ENCODE peak calls at places on chromosomes 5 and 9, in four cellular contexts. One of them, this sample, is unnamed.

GRCh38 chr5:58499231-58499630 is 8.0 kb downstream of the GAPT start:
- DNase-seq in IMR-90: no peak
- DNase-seq in H9: no peak
- DNase-seq in neuronal stem cell: no peak
- DNase-seq in this sample: no peak

GRCh38 chr9:76414656-76415055 is 20.4 kb upstream of the RFK start:
- DNase-seq in IMR-90: peak
- DNase-seq in H9: no peak
- DNase-seq in neuronal stem cell: no peak
- DNase-seq in this sample: no peak

GRCh38 chr5:63346451-63346850 is 615.8 kb downstream of the HTR1A start:
- DNase-seq in IMR-90: no peak
- DNase-seq in H9: no peak
- DNase-seq in neuronal stem cell: no peak
- DNase-seq in this sample: no peak

GRCh38 chr9:12640866-12641636 is 52.1 kb upstream of the TYRP1 start:
- DNase-seq in IMR-90: no peak
- DNase-seq in H9: no peak
- DNase-seq in neuronal stem cell: no peak
- DNase-seq in this sample: no peak

GRCh38 chr5:143594913-143595818 is 191.7 kb upstream of the NR3C1 start:
- DNase-seq in IMR-90: peak
- DNase-seq in H9: no peak
- DNase-seq in neuronal stem cell: no peak
- DNase-seq in this sample: no peak

GRCh38 chr5:4855048-4855447 is 285.1 kb upstream of the ADAMTS16 start:
- DNase-seq in IMR-90: no peak
- DNase-seq in H9: no peak
- DNase-seq in neuronal stem cell: no peak
- DNase-seq in this sample: no peak

GRCh38 chr9:93267091-93267541 is 83.2 kb downstream of the WNK2 start:
- DNase-seq in IMR-90: no peak
- DNase-seq in H9: no peak
- DNase-seq in neuronal stem cell: no peak
- DNase-seq in this sample: no peak

GRCh38 chr5:54514841-54515432 is 2.6 kb upstream of the SNX18 start:
- DNase-seq in IMR-90: peak
- DNase-seq in H9: no peak
- DNase-seq in neuronal stem cell: no peak
- DNase-seq in this sample: no peak

GRCh38 chr5:170597876-170598275 is 94.1 kb downstream of the KCNIP1 start:
- DNase-seq in IMR-90: no peak
- DNase-seq in H9: no peak
- DNase-seq in neuronal stem cell: no peak
- DNase-seq in this sample: no peak

DNA sequence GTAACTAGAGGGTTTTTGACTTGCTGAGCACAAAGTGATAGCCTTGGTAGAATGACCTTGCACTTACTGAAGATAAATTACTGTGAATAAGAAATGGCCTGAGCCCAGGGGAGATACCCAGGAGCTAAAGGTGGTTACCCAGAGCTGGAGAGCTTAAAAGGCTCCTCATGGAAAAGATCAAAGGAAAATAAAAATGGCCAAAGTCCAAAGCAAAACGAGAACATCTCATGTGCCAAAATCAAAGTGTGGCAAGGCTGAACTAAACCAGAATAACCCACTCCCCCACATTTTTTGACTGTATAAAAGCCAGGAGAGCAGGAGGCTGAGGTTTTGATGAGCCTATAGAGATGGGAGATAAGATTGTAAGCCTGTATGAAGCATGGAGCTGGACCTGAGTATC is 14.4 kb downstream of the IDNK start:
- DNase-seq in IMR-90: no peak
- DNase-seq in H9: no peak
- DNase-seq in neuronal stem cell: no peak
- DNase-seq in this sample: peak
- H3K14ac ChIP-seq in IMR-90: no peak
- H3K14ac ChIP-seq in H9: no peak
- H3K14ac ChIP-seq in neuronal stem cell: no peak
- H3K14ac ChIP-seq in this sample: no peak

GRCh38 chr9:36840895-36841536 is 193.1 kb downstream of the PAX5 start:
- DNase-seq in IMR-90: no peak
- DNase-seq in H9: no peak
- DNase-seq in neuronal stem cell: no peak
- DNase-seq in this sample: peak

GRCh38 chr9:36845844-36846243 is 188.2 kb downstream of the PAX5 start:
- DNase-seq in IMR-90: no peak
- DNase-seq in H9: no peak
- DNase-seq in neuronal stem cell: no peak
- DNase-seq in this sample: no peak

GRCh38 chr9:36844961-36845360 is 189.1 kb downstream of the PAX5 start:
- DNase-seq in IMR-90: no peak
- DNase-seq in H9: no peak
- DNase-seq in neuronal stem cell: no peak
- DNase-seq in this sample: no peak

GRCh38 chr9:36843964-36844363 is 190.1 kb downstream of the PAX5 start:
- DNase-seq in IMR-90: no peak
- DNase-seq in H9: no peak
- DNase-seq in neuronal stem cell: no peak
- DNase-seq in this sample: no peak

GRCh38 chr9:36842560-36843530 is 191.2 kb downstream of the PAX5 start:
- DNase-seq in IMR-90: no peak
- DNase-seq in H9: no peak
- DNase-seq in neuronal stem cell: no peak
- DNase-seq in this sample: no peak
- H3K14ac ChIP-seq in IMR-90: no peak
- H3K14ac ChIP-seq in H9: no peak
- H3K14ac ChIP-seq in neuronal stem cell: peak
- H3K14ac ChIP-seq in this sample: no peak

GRCh38 chr9:129208191-129209091 is 30.4 kb upstream of the IER5L start:
- DNase-seq in IMR-90: no peak
- DNase-seq in H9: peak
- DNase-seq in neuronal stem cell: no peak
- DNase-seq in this sample: no peak

GRCh38 chr9:129210125-129210524 is 32.1 kb upstream of the IER5L start:
- DNase-seq in IMR-90: no peak
- DNase-seq in H9: no peak
- DNase-seq in neuronal stem cell: no peak
- DNase-seq in this sample: no peak

GRCh38 chr9:129206921-129207320 is 28.9 kb upstream of the IER5L start:
- DNase-seq in IMR-90: no peak
- DNase-seq in H9: no peak
- DNase-seq in neuronal stem cell: no peak
- DNase-seq in this sample: no peak

GRCh38 chr9:129209580-129209979 is 31.5 kb upstream of the IER5L start:
- DNase-seq in IMR-90: no peak
- DNase-seq in H9: no peak
- DNase-seq in neuronal stem cell: no peak
- DNase-seq in this sample: no peak

GRCh38 chr9:129209109-129209508 is 31.0 kb upstream of the IER5L start:
- DNase-seq in IMR-90: no peak
- DNase-seq in H9: peak
- DNase-seq in neuronal stem cell: no peak
- DNase-seq in this sample: no peak
- H3K14ac ChIP-seq in IMR-90: no peak
- H3K14ac ChIP-seq in H9: peak
- H3K14ac ChIP-seq in neuronal stem cell: no peak
- H3K14ac ChIP-seq in this sample: no peak

GRCh38 chr9:1048853-1049252 is 1.3 kb upstream of the DMRT2 start:
- DNase-seq in IMR-90: no peak
- DNase-seq in H9: no peak
- DNase-seq in neuronal stem cell: no peak
- DNase-seq in this sample: no peak

GRCh38 chr9:1049641-1050040 is 516 bp upstream of the DMRT2 start:
- DNase-seq in IMR-90: no peak
- DNase-seq in H9: no peak
- DNase-seq in neuronal stem cell: no peak
- DNase-seq in this sample: no peak

GRCh38 chr9:1046639-1047604 is 3.2 kb upstream of the DMRT2 start:
- DNase-seq in IMR-90: no peak
- DNase-seq in H9: no peak
- DNase-seq in neuronal stem cell: no peak
- DNase-seq in this sample: no peak

GRCh38 chr9:1050125-1050895 is at the start of gene DMRT2:
- DNase-seq in IMR-90: peak
- DNase-seq in H9: peak
- DNase-seq in neuronal stem cell: peak
- DNase-seq in this sample: peak

GRCh38 chr9:1047605-1048235 is 2.4 kb upstream of the DMRT2 start:
- DNase-seq in IMR-90: peak
- DNase-seq in H9: no peak
- DNase-seq in neuronal stem cell: no peak
- DNase-seq in this sample: no peak
- H3K14ac ChIP-seq in IMR-90: no peak
- H3K14ac ChIP-seq in H9: no peak
- H3K14ac ChIP-seq in neuronal stem cell: no peak
- H3K14ac ChIP-seq in this sample: no peak

GRCh38 chr9:1210954-1211353 is 160.8 kb downstream of the DMRT2 start:
- DNase-seq in IMR-90: no peak
- DNase-seq in H9: no peak
- DNase-seq in neuronal stem cell: no peak
- DNase-seq in this sample: no peak
- H3K14ac ChIP-seq in IMR-90: no peak
- H3K14ac ChIP-seq in H9: no peak
- H3K14ac ChIP-seq in neuronal stem cell: no peak
- H3K14ac ChIP-seq in this sample: no peak

GRCh38 chr9:126461608-126462007 is 135.0 kb downstream of the MVB12B start:
- DNase-seq in IMR-90: no peak
- DNase-seq in H9: peak
- DNase-seq in neuronal stem cell: no peak
- DNase-seq in this sample: no peak

GRCh38 chr9:126461029-126461428 is 134.4 kb downstream of the MVB12B start:
- DNase-seq in IMR-90: no peak
- DNase-seq in H9: peak
- DNase-seq in neuronal stem cell: no peak
- DNase-seq in this sample: no peak

GRCh38 chr9:126459126-126459525 is 132.5 kb downstream of the MVB12B start:
- DNase-seq in IMR-90: no peak
- DNase-seq in H9: no peak
- DNase-seq in neuronal stem cell: no peak
- DNase-seq in this sample: no peak

GRCh38 chr9:126459965-126460843 is 133.6 kb downstream of the MVB12B start:
- DNase-seq in IMR-90: peak
- DNase-seq in H9: peak
- DNase-seq in neuronal stem cell: no peak
- DNase-seq in this sample: no peak

DNA sequence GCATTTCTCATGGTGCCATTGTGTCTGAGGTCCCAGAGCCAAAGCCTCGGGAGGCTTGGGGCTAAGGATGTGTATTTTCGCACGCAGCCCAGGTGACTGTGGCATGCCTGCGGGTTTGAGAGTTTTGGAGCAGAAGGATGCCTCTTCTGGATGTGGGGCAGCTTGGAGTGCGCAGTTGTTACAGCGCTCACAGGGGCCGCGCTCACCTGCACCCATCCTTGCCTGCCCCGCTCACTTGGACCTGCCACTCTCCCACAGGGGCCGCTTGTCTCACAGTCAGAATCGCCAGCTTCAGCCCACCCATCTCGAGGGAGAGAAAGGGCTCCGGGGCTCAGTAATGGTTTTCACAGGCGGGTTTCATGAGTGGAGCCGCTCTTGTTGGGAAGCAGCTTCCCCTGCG is 132.9 kb downstream of the MVB12B start:
- DNase-seq in IMR-90: no peak
- DNase-seq in H9: peak
- DNase-seq in neuronal stem cell: no peak
- DNase-seq in this sample: no peak
- H3K14ac ChIP-seq in IMR-90: no peak
- H3K14ac ChIP-seq in H9: no peak
- H3K14ac ChIP-seq in neuronal stem cell: no peak
- H3K14ac ChIP-seq in this sample: no peak

DNA sequence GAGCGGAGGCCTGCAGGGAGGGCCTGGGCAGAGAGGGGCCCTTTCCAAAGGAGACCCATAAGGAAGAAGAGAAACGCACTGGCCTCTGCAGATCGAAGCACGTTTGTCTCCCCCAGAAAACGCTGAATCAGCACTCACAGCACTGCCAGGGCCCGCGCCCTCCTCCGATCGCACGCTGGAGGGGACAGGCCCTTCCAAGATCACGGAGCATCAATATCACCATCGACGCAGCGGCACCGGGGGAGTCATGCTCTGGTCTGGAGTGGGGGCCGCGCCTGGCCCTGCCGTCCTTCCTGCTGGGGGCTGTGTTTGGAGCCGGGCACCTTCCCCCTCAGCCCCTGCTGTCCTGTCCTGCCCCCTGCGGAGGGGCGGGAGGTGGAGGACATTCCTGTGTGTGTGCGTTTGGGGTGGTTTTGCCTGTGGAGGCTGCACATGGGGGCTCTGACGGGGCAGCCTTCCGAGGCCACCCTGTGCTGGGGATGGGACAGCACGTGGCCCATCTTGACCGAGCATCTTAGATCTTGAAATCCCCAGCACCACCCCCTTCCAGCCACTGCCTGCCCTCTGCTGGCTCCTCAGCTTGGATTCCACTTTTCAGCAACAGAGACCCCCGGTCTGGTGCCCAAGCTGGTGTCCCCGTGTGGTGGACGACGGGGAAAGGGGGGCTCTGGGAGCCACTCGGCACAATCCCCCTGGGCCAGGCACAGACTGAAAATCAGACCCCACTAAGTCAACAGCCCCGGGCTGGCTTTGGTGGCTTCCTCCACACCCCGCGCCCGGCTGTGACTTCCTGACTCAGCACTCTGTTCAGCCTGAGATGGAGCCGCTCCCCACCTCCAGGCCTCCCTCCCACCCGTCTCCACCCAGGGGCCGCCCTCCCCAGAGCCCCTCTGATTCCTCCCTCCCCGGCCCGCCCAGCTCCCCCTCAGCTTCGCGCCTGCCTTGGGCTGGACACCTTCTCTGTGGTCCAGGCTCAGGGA is 8.3 kb downstream of the TMEM250 start:
- DNase-seq in IMR-90: peak
- DNase-seq in H9: peak
- DNase-seq in neuronal stem cell: no peak
- DNase-seq in this sample: no peak
- H3K14ac ChIP-seq in IMR-90: peak
- H3K14ac ChIP-seq in H9: no peak
- H3K14ac ChIP-seq in neuronal stem cell: peak
- H3K14ac ChIP-seq in this sample: peak

This sample was measured in trophoblast cell.